ENCODE peak calls at places on chromosomes 3 and 15, in four cellular contexts. B is H1, G is SK-N-SH, R is GM12878. W is an unnamed sample. For H3K27me3, the result is how much of the 10 kb centered on the place peaks cover.

GRCh38 chr3:78725703-78726246 is 1042.0 kb downstream of the ROBO1 start:
- DNase-seq in B (no peak), G (no peak), R (no peak), W (no peak)

GRCh38 chr3:129038121-129038855 is 22.3 kb upstream of the GP9 start:
- DNase-seq in B (no peak), G (peak), R (no peak), W (no peak)

GRCh38 chr3:177596248-177596821 is 399.1 kb upstream of the TBL1XR1 start:
- DNase-seq in B (no peak), G (no peak), R (no peak), W (no peak)

GRCh38 chr15:81929557-81929956 is 116.3 kb downstream of the MEX3B start:
- DNase-seq in B (no peak), G (no peak), R (no peak), W (no peak)

GRCh38 chr3:14307953-14308352 is 94.5 kb upstream of the SLC6A6 start:
- DNase-seq in B (no peak), G (no peak), R (no peak), W (no peak)

GRCh38 chr15:83284563-83285283 is at the start of gene BNC1:
- DNase-seq in B (no peak), G (no peak), R (no peak), W (no peak)

GRCh38 chr3:60998855-60999254 is 252.4 kb downstream of the FHIT start:
- DNase-seq in B (no peak), G (no peak), R (no peak), W (no peak)

GRCh38 chr3:127483005-127483641 is 107.4 kb downstream of the TPRA1 start:
- DNase-seq in B (no peak), G (no peak), R (no peak), W (no peak)

GRCh38 chr3:8856721-8857120 is 87.3 kb upstream of the OXTR start:
- DNase-seq in B (no peak), G (no peak), R (no peak), W (no peak)

GRCh38 chr3:108408883-108409612 is 101.3 kb downstream of the MYH15 start:
- DNase-seq in B (no peak), G (no peak), R (no peak), W (no peak)

GRCh38 chr3:173217127-173217526 is 76.1 kb upstream of the SPATA16 start:
- DNase-seq in B (no peak), G (no peak), R (no peak), W (no peak)

GRCh38 chr3:107803170-107803569 is 280.4 kb downstream of the BBX start:
- DNase-seq in B (no peak), G (no peak), R (no peak), W (no peak)

GRCh38 chr15:74134387-74135027 is 4.1 kb downstream of the ISLR2 start:
- DNase-seq in B (no peak), G (no peak), R (no peak), W (no peak)

GRCh38 chr3:145183261-145183660 is 977.7 kb downstream of the PLOD2 start:
- DNase-seq in B (no peak), G (no peak), R (no peak), W (no peak)

GRCh38 chr3:149180057-149180573 is 41.5 kb downstream of the CP start:
- DNase-seq in B (no peak), G (no peak), R (no peak), W (no peak)

GRCh38 chr3:16715281-16715680 is 110.1 kb upstream of the DAZL start:
- DNase-seq in B (no peak), G (no peak), R (no peak), W (no peak)

GRCh38 chr15:101013151-101013550 is 94.0 kb downstream of the LRRK1 start:
- DNase-seq in B (no peak), G (no peak), R (no peak), W (no peak)

GRCh38 chr15:41661078-41661528 is 898 bp downstream of the MGA start:
- DNase-seq in B (no peak), G (peak), R (no peak), W (peak)

GRCh38 chr3:38573606-38574005 is 75.9 kb downstream of the SCN5A start:
- DNase-seq in B (no peak), G (no peak), R (no peak), W (no peak)

GRCh38 chr15:38559131-38559530 is 5.5 kb downstream of the RASGRP1 start:
- DNase-seq in B (no peak), G (peak), R (no peak), W (no peak)

GRCh38 chr15:101068523-101068960 is 149.4 kb downstream of the LRRK1 start:
- DNase-seq in B (no peak), G (no peak), R (no peak), W (no peak)

GRCh38 chr3:88149146-88149515 is 628 bp upstream of the C3orf38 start:
- DNase-seq in B (no peak), G (peak), R (no peak), W (no peak)

GRCh38 chr15:93231261-93231939 is 142.4 kb upstream of the RGMA start:
- DNase-seq in B (no peak), G (no peak), R (no peak), W (no peak)

GRCh38 chr3:13547591-13548371 is 1.1 kb upstream of the FBLN2 start:
- DNase-seq in B (no peak), G (no peak), R (no peak), W (no peak)

GRCh38 chr3:190424478-190425439 is 24.9 kb downstream of the TMEM207 start:
- DNase-seq in B (peak), G (peak), R (peak), W (peak)

GRCh38 chr15:88649286-88649733 is 10.5 kb downstream of the ISG20 start:
- DNase-seq in B (no peak), G (peak), R (no peak), W (no peak)

GRCh38 chr3:58603606-58604005 is 26.4 kb upstream of the FAM107A start:
- DNase-seq in B (no peak), G (no peak), R (no peak), W (no peak)
- H3K27me3 ChIP-seq in B (under half), G (under half), R (under half), W (under half)

GRCh38 chr15:70617911-70618287 is 145.5 kb downstream of the UACA start:
- DNase-seq in B (no peak), G (no peak), R (no peak), W (no peak)
- TF ChIP-seq GABPA in B (no peak), G (no peak), R (no peak), W (no peak)

DNA sequence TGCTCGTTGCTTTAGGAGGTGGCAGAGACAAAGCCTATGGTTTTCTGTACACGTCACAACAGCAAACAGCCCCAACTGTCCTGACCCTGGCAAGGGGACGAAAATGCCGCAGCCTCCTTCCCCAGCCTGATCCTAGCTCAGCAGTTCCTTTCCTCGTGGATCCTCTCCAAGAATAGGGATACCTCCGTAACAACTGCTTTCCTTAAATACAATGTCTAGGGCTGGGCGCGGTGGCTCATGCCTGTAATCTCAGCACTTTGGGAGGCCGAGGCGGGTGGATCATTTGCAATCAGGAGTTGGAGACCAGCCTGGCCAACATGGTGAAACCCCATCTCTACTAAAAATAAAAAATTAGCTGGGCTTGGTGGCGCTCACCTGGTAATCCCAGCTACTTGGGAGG is 17.0 kb downstream of the MAP6D1 start:
- DNase-seq in B (no peak), G (no peak), R (no peak), W (no peak)
- H3K27me3 ChIP-seq in B (under half), G (under half), R (under half), W (under half)

GRCh38 chr3:187265461-187265955 is 26.0 kb downstream of the MASP1 start:
- DNase-seq in B (no peak), G (no peak), R (no peak), W (no peak)
- TF ChIP-seq GABPA in B (no peak), G (no peak), R (no peak), W (no peak)

GRCh38 chr15:95302206-95302605 is 1028.3 kb upstream of the NR2F2 start:
- DNase-seq in B (no peak), G (no peak), R (no peak), W (peak)
- H3K27me3 ChIP-seq in B (under half), G (under half), R (under half), W (under half)

DNA sequence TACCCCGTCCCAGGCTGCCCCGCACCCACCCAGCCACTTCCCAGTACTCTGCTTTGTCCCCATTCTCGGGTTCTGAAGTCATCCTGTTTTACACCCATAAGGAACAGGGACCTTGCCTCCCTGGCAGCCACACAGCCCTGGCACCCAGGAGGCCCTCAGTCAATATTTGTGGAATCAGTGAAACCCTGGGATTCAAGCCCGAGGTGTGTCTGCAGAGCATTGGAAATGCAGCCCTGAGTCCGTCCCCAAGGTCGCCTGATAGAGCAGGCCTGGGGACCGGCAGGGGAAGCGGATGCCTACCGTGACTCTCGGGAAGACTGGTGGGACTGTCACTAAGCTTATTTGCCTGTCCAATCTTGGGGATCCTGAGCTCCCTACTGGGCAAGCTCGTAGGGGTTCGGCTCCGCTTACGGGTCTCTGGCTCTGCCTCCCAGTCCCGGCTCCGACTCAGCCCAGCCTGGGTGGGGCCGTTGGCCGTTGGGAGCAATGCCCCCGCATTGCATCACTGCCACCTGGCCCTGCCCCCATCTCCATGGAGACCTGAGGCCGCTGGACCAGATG is 64.4 kb upstream of the TAMM41 start:
- DNase-seq in B (no peak), G (peak), R (no peak), W (no peak)
- TF ChIP-seq GABPA in B (no peak), G (no peak), R (no peak), W (no peak)

W was measured in HL-60.